ENCODE peak calls at places on chromosomes 13 and 19, in six cellular contexts. G is uterus; W is tibial nerve; C is A673; R is ovary; N is CD8-positive, alpha-beta memory T cell. D is an unnamed sample.

GRCh38 chr13:31009166-31009565 is 76.7 kb downstream of the TEX26 start:
- DNase-seq in G (no peak), W (no peak), C (no peak), R (no peak), N (no peak), D (no peak)

GRCh38 chr19:12331211-12331941 is 2.1 kb downstream of the ZNF563 start:
- DNase-seq in G (no peak), W (no peak), C (no peak), R (no peak), N (no peak), D (no peak)

GRCh38 chr19:633786-634639 is 676 bp upstream of the POLRMT start:
- DNase-seq in G (no peak), W (no peak), C (peak; percentile 43), R (no peak), N (no peak), D (peak; percentile 63)

GRCh38 chr13:78476910-78477309 is 126.4 kb downstream of the POU4F1 start:
- DNase-seq in G (no peak), W (no peak), C (no peak), R (no peak), N (no peak), D (no peak)

GRCh38 chr13:61664821-61665705 is 249.4 kb upstream of the PCDH20 start:
- DNase-seq in G (no peak), W (no peak), C (no peak), R (no peak), N (no peak), D (no peak)

GRCh38 chr13:23609414-23610186 is 39.4 kb downstream of the TNFRSF19 start:
- DNase-seq in G (peak; percentile 57), W (peak; percentile 38), C (peak; percentile 54), R (peak; percentile 47), N (no peak), D (peak; percentile 68)

GRCh38 chr13:85313761-85314503 is 485.3 kb downstream of the SLITRK6 start:
- DNase-seq in G (no peak), W (no peak), C (peak; percentile 71), R (no peak), N (no peak), D (no peak)

GRCh38 chr19:56671613-56671994 is at the start of gene ZNF835:
- DNase-seq in G (peak; percentile 94), W (peak; percentile 85), C (peak; percentile 83), R (peak; percentile 97), N (peak; percentile 44), D (peak; percentile 50)

GRCh38 chr19:13398780-13399726 is 107.2 kb downstream of the CACNA1A start:
- DNase-seq in G (no peak), W (no peak), C (peak; percentile 61), R (no peak), N (no peak), D (peak; percentile 95)

GRCh38 chr19:51246153-51246552 is 4.7 kb upstream of the SIGLECL1 start:
- DNase-seq in G (no peak), W (no peak), C (no peak), R (no peak), N (no peak), D (no peak)

GRCh38 chr13:36148436-36148835 is 17.3 kb upstream of the DCLK1 start:
- DNase-seq in G (no peak), W (no peak), C (no peak), R (no peak), N (no peak), D (peak; percentile 49)

GRCh38 chr19:952680-953500 is 27.1 kb downstream of the ARID3A start:
- DNase-seq in G (no peak), W (no peak), C (no peak), R (no peak), N (no peak), D (no peak)

GRCh38 chr13:91302070-91302469 is 45.4 kb upstream of the MIR17HG start:
- DNase-seq in G (no peak), W (no peak), C (no peak), R (no peak), N (no peak), D (no peak)

GRCh38 chr13:110162053-110162452 is 144.9 kb downstream of the COL4A1 start:
- DNase-seq in G (no peak), W (no peak), C (no peak), R (no peak), N (no peak), D (no peak)

GRCh38 chr19:58351558-58351878 is 1.8 kb downstream of the A1BG start:
- DNase-seq in G (no peak), W (no peak), C (no peak), R (no peak), N (no peak), D (no peak)

GRCh38 chr19:3494559-3494958 is 5.9 kb downstream of the DOHH start:
- DNase-seq in G (no peak), W (no peak), C (no peak), R (no peak), N (no peak), D (no peak)

GRCh38 chr19:55116232-55117062 is 990 bp downstream of the PPP1R12C start:
- DNase-seq in G (peak; percentile 73), W (peak; percentile 67), C (peak; percentile 63), R (peak; percentile 80), N (peak; percentile 52), D (peak; percentile 89)

GRCh38 chr19:18443406-18443805 is 5.5 kb upstream of the ISYNA1 start:
- DNase-seq in G (no peak), W (no peak), C (no peak), R (no peak), N (no peak), D (no peak)

GRCh38 chr19:50453243-50453642 is 20.6 kb downstream of the MYBPC2 start:
- DNase-seq in G (no peak), W (no peak), C (no peak), R (no peak), N (no peak), D (no peak)

GRCh38 chr13:37640499-37640898 is 41.9 kb upstream of the POSTN start:
- DNase-seq in G (no peak), W (no peak), C (peak; percentile 80), R (no peak), N (no peak), D (peak; percentile 84)

GRCh38 chr13:99691552-99691951 is 190.3 kb downstream of the TM9SF2 start:
- DNase-seq in G (no peak), W (no peak), C (no peak), R (no peak), N (no peak), D (no peak)

GRCh38 chr19:16159655-16160054 is 13.7 kb downstream of the CIB3 start:
- DNase-seq in G (no peak), W (no peak), C (no peak), R (no peak), N (no peak), D (no peak)
- H3K4me1 ChIP-seq in G (no peaks in the 10 kb centered on the region), W (no peaks in the 10 kb centered on the region), C (no peaks in the 10 kb centered on the region), R (no peaks in the 10 kb centered on the region), N (no peaks in the 10 kb centered on the region), D (peaks cover 10% of the 10 kb centered on the region)

GRCh38 chr19:47093254-47093653 is 20.3 kb downstream of the ZC3H4 start:
- DNase-seq in G (no peak), W (no peak), C (no peak), R (no peak), N (no peak), D (no peak)

GRCh38 chr19:47096721-47097120 is 16.9 kb downstream of the ZC3H4 start:
- DNase-seq in G (no peak), W (no peak), C (no peak), R (no peak), N (no peak), D (no peak)

GRCh38 chr19:47095707-47096704 is 17.6 kb downstream of the ZC3H4 start:
- DNase-seq in G (no peak), W (no peak), C (no peak), R (no peak), N (no peak), D (peak; percentile 48)

GRCh38 chr19:47093841-47094240 is 19.7 kb downstream of the ZC3H4 start:
- DNase-seq in G (no peak), W (no peak), C (no peak), R (no peak), N (no peak), D (peak; percentile 6)

DNA sequence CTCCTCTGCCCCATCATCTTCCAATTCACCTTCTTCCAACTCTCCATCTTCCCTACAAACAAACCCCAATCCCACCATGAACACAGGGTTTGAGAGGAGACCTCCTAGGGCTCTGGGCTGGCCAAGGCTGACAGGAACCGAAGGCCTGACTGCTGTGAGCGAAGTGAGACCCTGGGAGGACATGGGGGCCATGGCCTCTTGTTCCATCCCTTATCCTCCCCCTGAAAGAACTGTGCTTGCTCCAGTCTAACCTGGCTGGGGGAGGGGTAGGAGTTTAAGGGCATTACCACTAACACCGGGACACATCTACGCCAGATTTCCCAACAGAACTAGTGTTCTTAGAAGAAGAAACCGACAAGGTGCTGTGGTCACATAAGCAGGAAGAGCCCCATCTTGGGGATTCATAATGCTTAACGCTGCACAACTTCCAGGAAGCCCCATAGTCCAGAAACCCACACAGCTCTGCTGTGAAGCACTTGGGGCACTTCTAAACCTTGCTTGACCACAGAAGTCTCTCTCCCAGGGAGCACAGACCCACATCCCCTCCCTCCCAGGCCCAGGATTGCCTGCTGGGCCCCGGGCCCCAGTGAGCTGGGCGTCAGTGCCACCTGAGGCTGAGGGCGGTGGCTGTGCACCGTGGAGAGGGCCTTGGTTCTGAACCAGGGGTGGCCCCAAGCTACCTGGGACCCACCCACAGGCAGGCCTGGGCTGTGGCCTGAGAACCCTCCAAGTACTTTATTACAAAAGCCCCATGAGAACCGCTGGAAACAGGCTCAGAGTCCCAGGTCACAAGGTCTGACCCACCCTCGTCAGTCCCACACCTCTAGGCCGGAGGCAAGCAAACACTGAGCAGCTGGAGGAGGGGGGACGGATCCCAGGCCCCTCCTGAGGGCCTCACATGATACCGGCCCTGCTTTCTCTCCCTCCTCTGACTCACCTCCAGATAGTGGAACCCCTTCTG is 18.7 kb downstream of the ZC3H4 start:
- DNase-seq in G (no peak), W (no peak), C (no peak), R (no peak), N (no peak), D (peak; percentile 13)
- H3K4me1 ChIP-seq in G (peaks cover 9% of the 10 kb centered on the region), W (peaks cover 65% of the 10 kb centered on the region), C (peaks cover 17% of the 10 kb centered on the region), R (peaks cover 15% of the 10 kb centered on the region), N (peaks cover 28% of the 10 kb centered on the region), D (peaks cover 10% of the 10 kb centered on the region)

DNA sequence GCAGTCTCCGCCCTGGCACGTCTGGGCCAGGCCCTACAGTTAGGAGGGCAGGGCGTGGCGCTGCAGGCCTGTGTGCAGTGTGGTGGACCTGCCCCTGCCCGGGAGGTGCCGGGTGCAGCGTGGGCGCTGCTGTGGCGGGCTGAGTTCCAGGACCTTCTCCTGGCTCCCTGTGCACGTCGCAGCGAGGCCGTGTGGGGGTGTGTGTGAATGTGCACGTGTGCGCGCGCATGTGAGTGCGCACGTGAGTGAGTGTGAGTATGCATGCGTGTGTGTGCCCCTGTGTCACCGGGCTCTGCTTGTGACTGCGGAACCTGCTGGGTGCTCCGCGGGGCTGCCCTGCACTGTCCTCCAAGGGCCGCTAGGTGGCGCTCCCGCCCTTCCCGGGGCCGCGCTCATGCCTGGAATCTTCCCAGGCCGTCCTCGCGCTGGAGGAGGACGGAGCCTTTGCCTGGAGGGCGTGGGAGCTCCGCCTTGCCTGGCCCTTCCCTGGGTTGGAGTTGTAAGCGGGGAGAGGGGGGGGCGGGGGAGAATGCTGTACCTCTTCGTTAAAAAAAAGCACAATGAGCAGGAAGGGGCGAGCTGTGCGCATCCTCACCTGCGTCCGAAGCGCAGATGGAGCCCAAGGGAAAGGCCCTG is 79.3 kb downstream of the KDM4B start:
- DNase-seq in G (peak; percentile 80), W (peak; percentile 72), C (peak; percentile 93), R (peak; percentile 91), N (peak; percentile 39), D (peak; percentile 92)
- H3K4me1 ChIP-seq in G (peaks cover 15% of the 10 kb centered on the region), W (peaks cover 35% of the 10 kb centered on the region), C (peaks cover 47% of the 10 kb centered on the region), R (peaks cover 14% of the 10 kb centered on the region), N (no peaks in the 10 kb centered on the region), D (peaks cover 33% of the 10 kb centered on the region)

DNA sequence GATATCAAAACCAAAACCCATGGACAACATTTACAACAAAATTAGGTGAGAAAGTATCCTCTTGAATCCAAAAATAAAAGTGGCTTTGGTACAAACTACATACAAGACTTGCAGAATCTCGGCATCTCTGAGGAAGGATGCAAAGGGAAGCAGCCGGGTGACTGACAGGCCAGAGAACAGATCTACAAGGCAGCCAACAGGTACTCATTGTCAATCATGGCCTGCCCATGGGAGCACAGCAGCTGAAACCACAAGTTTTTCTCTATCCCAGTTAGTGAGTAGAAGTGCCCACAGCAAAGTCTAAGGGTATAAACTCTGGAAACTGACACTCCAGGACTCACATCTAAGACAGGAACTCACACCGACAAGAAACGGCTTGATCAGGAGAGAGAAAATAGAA is 74.5 kb downstream of the TBC1D4 start:
- DNase-seq in G (no peak), W (no peak), C (no peak), R (no peak), N (no peak), D (no peak)
- H3K4me1 ChIP-seq in G (no peaks in the 10 kb centered on the region), W (peaks cover 10% of the 10 kb centered on the region), C (peaks cover 2% of the 10 kb centered on the region), R (peaks cover 18% of the 10 kb centered on the region), N (no peaks in the 10 kb centered on the region), D (no peaks in the 10 kb centered on the region)

D was measured in GM23248.